ENCODE peak calls at places on chromosomes 3 and 15, in eight cellular contexts. M is right lobe of liver, I is sigmoid colon, J is neuronal stem cell, U is IMR-90, X is K562, C is heart left ventricle, Z is SK-N-SH. H is an unnamed sample.
A peak's percentile ranks its signal among the peaks of the same experiment; 100 is the strongest.

GRCh38 chr15:72315706-72316370 is 4.1 kb downstream of the CELF6 start:
- DNase-seq in M (no peak), X (no peak), I (no peak), J (no peak), C (no peak), U (no peak), Z (peak; percentile 85), H (no peak)

GRCh38 chr3:11005686-11006256 is 13.2 kb downstream of the SLC6A1 start:
- DNase-seq in M (no peak), C (no peak), Z (no peak), U (peak; percentile 6), J (no peak), I (no peak), X (no peak), H (no peak)

GRCh38 chr3:138114988-138115971 is at the start of gene DZIP1L:
- DNase-seq in J (peak; percentile 76), M (peak; percentile 56), C (peak; percentile 71), I (peak; percentile 86), U (peak; percentile 70), X (peak; percentile 57), Z (peak; percentile 90), H (no peak)

GRCh38 chr15:55990986-55991385 is 2.4 kb downstream of the NEDD4 start:
- DNase-seq in J (no peak), Z (no peak), I (no peak), X (no peak), C (no peak), U (no peak), M (no peak), H (no peak)

GRCh38 chr15:63539517-63539916 is 35.1 kb downstream of the USP3 start:
- DNase-seq in I (no peak), C (peak; percentile 49), U (no peak), Z (no peak), J (no peak), X (peak; percentile 47), M (no peak), H (no peak)

GRCh38 chr3:168807426-168807825 is 711.7 kb upstream of the GOLIM4 start:
- DNase-seq in J (peak; percentile 33), C (no peak), Z (no peak), U (no peak), I (no peak), M (no peak), X (no peak), H (peak; percentile 25)

GRCh38 chr3:118968640-118969039 is 66.0 kb downstream of the IGSF11 start:
- DNase-seq in Z (no peak), C (no peak), U (no peak), X (no peak), I (no peak), M (no peak), J (no peak), H (no peak)

GRCh38 chr15:95994418-95994817 is 336.1 kb upstream of the NR2F2 start:
- DNase-seq in C (no peak), U (peak; percentile 82), M (no peak), X (no peak), J (no peak), I (no peak), Z (no peak), H (no peak)

GRCh38 chr3:146542179-146542578 is 2.2 kb downstream of the PLSCR1 start:
- DNase-seq in J (no peak), Z (no peak), U (peak; percentile 65), I (no peak), X (no peak), C (no peak), M (no peak), H (no peak)

GRCh38 chr3:105691633-105692032 is 177.2 kb downstream of the CBLB start:
- DNase-seq in J (no peak), U (no peak), I (no peak), C (no peak), X (no peak), Z (no peak), M (no peak), H (no peak)

GRCh38 chr3:72820405-72820804 is 27.8 kb downstream of the SHQ1 start:
- DNase-seq in M (peak; percentile 63), Z (no peak), C (peak; percentile 71), I (no peak), J (no peak), X (no peak), U (peak; percentile 58), H (no peak)

GRCh38 chr15:51192560-51193280 is 98.0 kb upstream of the TNFAIP8L3 start:
- DNase-seq in I (peak; percentile 92), J (peak; percentile 76), C (peak; percentile 83), X (peak; percentile 86), M (peak; percentile 85), Z (peak; percentile 76), U (peak; percentile 80), H (peak; percentile 64)

GRCh38 chr3:122725106-122725505 is 44.5 kb downstream of the PARP14 start:
- DNase-seq in Z (no peak), J (no peak), C (no peak), M (no peak), I (no peak), X (no peak), U (no peak), H (no peak)

GRCh38 chr3:103499967-103500366 is 1065.2 kb downstream of the ZPLD1 start:
- DNase-seq in U (no peak), C (no peak), X (no peak), I (no peak), J (no peak), M (no peak), Z (no peak), H (no peak)

DNA sequence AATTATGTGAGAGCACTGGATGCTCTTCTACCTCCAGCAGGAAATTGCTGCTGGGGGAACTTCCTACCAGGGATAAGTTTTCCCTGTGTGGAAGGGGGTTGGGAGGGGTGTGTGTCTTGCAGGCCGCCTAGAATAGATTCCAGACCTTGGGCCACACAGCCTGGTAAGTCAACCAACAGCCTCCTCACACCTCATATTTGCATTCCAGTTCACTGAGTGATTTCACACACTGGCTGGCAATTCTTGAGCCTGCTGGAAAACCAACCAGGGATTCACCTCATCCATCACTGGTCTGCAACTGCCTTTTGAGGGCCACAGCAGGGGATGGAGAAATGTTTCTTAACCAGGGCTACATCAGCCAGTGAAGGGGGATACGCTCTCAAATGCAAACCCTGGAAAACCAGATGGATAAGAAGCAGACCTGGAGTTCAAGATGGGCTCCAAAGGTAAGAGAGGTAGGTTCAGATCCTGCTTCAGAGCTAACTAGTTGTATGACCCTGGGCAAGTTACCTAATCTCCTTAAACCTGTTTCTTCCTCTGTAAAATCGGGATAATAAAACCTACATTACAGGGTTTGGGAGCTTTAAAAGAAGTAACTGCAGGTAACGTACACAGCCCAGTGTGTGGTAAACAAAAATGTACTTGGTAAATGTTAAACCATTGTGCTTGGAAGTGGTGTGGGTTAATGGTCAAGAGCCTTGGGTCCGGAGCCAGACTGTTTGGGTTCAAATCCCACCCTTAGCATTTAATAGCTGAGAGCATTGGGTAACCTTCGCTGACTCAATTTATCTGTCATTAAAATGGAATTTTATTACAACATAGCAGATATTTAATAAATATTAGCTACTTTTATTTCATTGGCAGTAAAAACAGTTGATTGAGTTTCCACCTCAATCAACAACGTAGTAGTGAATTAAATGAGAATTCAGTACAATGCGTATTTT is 1.8 kb downstream of the FSTL1 start:
- DNase-seq in M (no peak), X (no peak), Z (no peak), U (peak; percentile 83), I (no peak), C (no peak), J (no peak), H (no peak)
- H3K4me1 ChIP-seq in M (no peaks in the 10 kb centered on the region), X (peaks cover 10% of the 10 kb centered on the region), Z (peaks cover 39% of the 10 kb centered on the region), U (peaks cover 19% of the 10 kb centered on the region), I (no peaks in the 10 kb centered on the region), C (no peaks in the 10 kb centered on the region), J (peaks cover 20% of the 10 kb centered on the region), H (peaks cover 8% of the 10 kb centered on the region)

GRCh38 chr3:152474585-152474984 is 205.9 kb downstream of the MBNL1 start:
- DNase-seq in C (peak; percentile 24), Z (peak; percentile 15), U (peak; percentile 84), M (no peak), J (no peak), I (no peak), X (peak; percentile 64), H (peak; percentile 29)

GRCh38 chr3:152470095-152470494 is 201.4 kb downstream of the MBNL1 start:
- DNase-seq in C (no peak), Z (no peak), I (no peak), J (no peak), X (no peak), U (no peak), M (no peak), H (no peak)

GRCh38 chr3:152472606-152472954 is 203.9 kb downstream of the MBNL1 start:
- DNase-seq in Z (no peak), I (no peak), X (no peak), M (no peak), C (no peak), U (no peak), J (no peak), H (no peak)

GRCh38 chr3:152470893-152471292 is 202.2 kb downstream of the MBNL1 start:
- DNase-seq in I (no peak), M (no peak), C (no peak), J (no peak), X (no peak), U (no peak), Z (no peak), H (no peak)

DNA sequence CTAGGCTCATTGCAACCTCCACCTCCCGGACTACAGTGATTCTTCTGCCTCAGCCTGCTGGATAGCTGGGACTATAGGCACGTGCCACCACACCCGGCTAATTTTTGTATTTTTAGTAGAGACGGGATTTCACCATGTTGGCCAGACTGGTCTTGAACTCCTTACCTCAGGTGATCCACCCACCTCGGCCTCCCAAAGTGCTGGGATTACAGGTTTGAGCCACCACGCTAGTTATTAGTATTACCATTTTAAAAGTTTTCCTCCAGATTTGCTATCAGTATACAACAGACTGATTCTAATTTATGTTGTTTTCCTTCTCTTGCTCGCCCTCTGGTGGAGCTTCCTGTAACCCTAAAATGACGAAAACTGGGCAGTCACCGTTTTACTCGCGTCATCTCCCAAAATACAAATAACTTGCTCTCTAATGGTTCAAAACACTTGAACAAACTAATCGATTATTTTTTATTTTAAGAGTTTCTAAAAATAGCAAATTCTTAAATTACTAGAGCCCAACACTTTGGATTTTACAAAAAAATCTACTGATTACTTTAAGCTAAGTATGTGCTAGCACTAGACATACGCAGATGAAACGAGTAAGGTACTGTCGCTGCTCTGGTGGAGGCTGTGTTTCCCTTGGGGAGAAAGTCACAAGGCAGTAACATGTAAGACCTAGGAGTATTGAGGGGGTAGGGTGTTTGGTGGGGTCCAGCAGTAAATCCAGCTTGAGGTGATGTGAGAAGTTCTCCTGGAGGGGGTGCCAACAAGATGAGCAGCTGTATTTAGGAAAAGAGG is 203.3 kb downstream of the MBNL1 start:
- DNase-seq in I (peak; percentile 73), M (peak; percentile 65), U (peak; percentile 54), X (peak; percentile 82), C (peak; percentile 68), Z (peak; percentile 49), J (peak; percentile 41), H (peak; percentile 41)
- H3K27ac ChIP-seq in I (no peak overlapping the region), M (no peak overlapping the region), U (no peak overlapping the region), X (peak overlapping the region; percentile 62), C (no peak overlapping the region), Z (no peak overlapping the region), J (no peak overlapping the region), H (no peak overlapping the region)

GRCh38 chr3:152285509-152285908 is 16.8 kb downstream of the MBNL1 start:
- DNase-seq in Z (no peak), C (no peak), I (no peak), M (no peak), J (no peak), X (no peak), U (no peak), H (no peak)
- H3K4me1 ChIP-seq in Z (peaks cover 14% of the 10 kb centered on the region), C (no peaks in the 10 kb centered on the region), I (no peaks in the 10 kb centered on the region), M (peaks cover 34% of the 10 kb centered on the region), J (peaks cover 4% of the 10 kb centered on the region), X (peaks cover 3% of the 10 kb centered on the region), U (peaks cover 16% of the 10 kb centered on the region), H (no peaks in the 10 kb centered on the region)

GRCh38 chr15:80776420-80777045 is 2.6 kb upstream of the CEMIP start:
- DNase-seq in M (peak; percentile 77), J (peak; percentile 67), X (peak; percentile 63), U (peak; percentile 87), C (peak; percentile 70), I (peak; percentile 82), Z (peak; percentile 76), H (no peak)
- H3K27ac ChIP-seq in M (no peak overlapping the region), J (no peak overlapping the region), X (no peak overlapping the region), U (peak overlapping the region; percentile 19), C (no peak overlapping the region), I (no peak overlapping the region), Z (no peak overlapping the region), H (no peak overlapping the region)

H was measured in iPS DF 6.9.